ENCODE peak calls at places on chromosomes 16 and 17, in eight cellular contexts. One of them, this sample, is unnamed.

GRCh38 chr16:83813818-83814653 is 6.3 kb downstream of the HSBP1 start:
- DNase-seq in hepatocyte: peak; percentile 37
- DNase-seq in thyroid gland: peak; percentile 54
- DNase-seq in tibial artery: peak; percentile 40
- DNase-seq in endodermal cell: no peak
- DNase-seq in CD4-positive, CD25-positive, alpha-beta regulatory T cell: no peak
- DNase-seq in stomach: no peak
- DNase-seq in small intestine: no peak
- DNase-seq in this sample: no peak

GRCh38 chr17:75822800-75823166 is 21.4 kb downstream of the UNC13D start:
- DNase-seq in stomach: no peak
- DNase-seq in endodermal cell: no peak
- DNase-seq in small intestine: no peak
- DNase-seq in hepatocyte: no peak
- DNase-seq in CD4-positive, CD25-positive, alpha-beta regulatory T cell: no peak
- DNase-seq in thyroid gland: no peak
- DNase-seq in tibial artery: no peak
- DNase-seq in this sample: no peak

GRCh38 chr16:86033016-86033474 is 134.1 kb downstream of the IRF8 start:
- DNase-seq in small intestine: no peak
- DNase-seq in CD4-positive, CD25-positive, alpha-beta regulatory T cell: no peak
- DNase-seq in endodermal cell: peak; percentile 80
- DNase-seq in hepatocyte: no peak
- DNase-seq in tibial artery: peak; percentile 57
- DNase-seq in thyroid gland: peak; percentile 31
- DNase-seq in stomach: no peak
- DNase-seq in this sample: no peak

GRCh38 chr17:15507896-15508295 is 40.5 kb upstream of the CDRT4 start:
- DNase-seq in small intestine: no peak
- DNase-seq in endodermal cell: no peak
- DNase-seq in CD4-positive, CD25-positive, alpha-beta regulatory T cell: no peak
- DNase-seq in tibial artery: no peak
- DNase-seq in hepatocyte: no peak
- DNase-seq in thyroid gland: no peak
- DNase-seq in stomach: no peak
- DNase-seq in this sample: no peak

GRCh38 chr17:58991718-58992331 is 114.9 kb downstream of the TRIM37 start:
- DNase-seq in small intestine: peak; percentile 96
- DNase-seq in hepatocyte: peak; percentile 72
- DNase-seq in tibial artery: no peak
- DNase-seq in stomach: peak; percentile 46
- DNase-seq in thyroid gland: no peak
- DNase-seq in CD4-positive, CD25-positive, alpha-beta regulatory T cell: no peak
- DNase-seq in endodermal cell: no peak
- DNase-seq in this sample: no peak

GRCh38 chr16:10617662-10618420 is 37.4 kb upstream of the EMP2 start:
- DNase-seq in CD4-positive, CD25-positive, alpha-beta regulatory T cell: no peak
- DNase-seq in hepatocyte: no peak
- DNase-seq in small intestine: no peak
- DNase-seq in stomach: no peak
- DNase-seq in thyroid gland: no peak
- DNase-seq in endodermal cell: no peak
- DNase-seq in tibial artery: no peak
- DNase-seq in this sample: no peak

GRCh38 chr16:23081675-23082119 is 67.6 kb downstream of the USP31 start:
- DNase-seq in thyroid gland: no peak
- DNase-seq in small intestine: no peak
- DNase-seq in tibial artery: no peak
- DNase-seq in endodermal cell: no peak
- DNase-seq in CD4-positive, CD25-positive, alpha-beta regulatory T cell: no peak
- DNase-seq in stomach: no peak
- DNase-seq in hepatocyte: peak; percentile 20
- DNase-seq in this sample: no peak

GRCh38 chr17:21283482-21284318 is 811 bp upstream of the MAP2K3 start:
- DNase-seq in small intestine: no peak
- DNase-seq in stomach: peak; percentile 52
- DNase-seq in tibial artery: peak; percentile 87
- DNase-seq in hepatocyte: peak; percentile 54
- DNase-seq in endodermal cell: no peak
- DNase-seq in thyroid gland: no peak
- DNase-seq in CD4-positive, CD25-positive, alpha-beta regulatory T cell: no peak
- DNase-seq in this sample: no peak

GRCh38 chr16:25161753-25162152 is 50.2 kb downstream of the LCMT1 start:
- DNase-seq in tibial artery: no peak
- DNase-seq in hepatocyte: no peak
- DNase-seq in small intestine: no peak
- DNase-seq in CD4-positive, CD25-positive, alpha-beta regulatory T cell: no peak
- DNase-seq in endodermal cell: no peak
- DNase-seq in thyroid gland: no peak
- DNase-seq in stomach: no peak
- DNase-seq in this sample: no peak

GRCh38 chr17:79670537-79671386 is 59.9 kb upstream of the RBFOX3 start:
- DNase-seq in CD4-positive, CD25-positive, alpha-beta regulatory T cell: no peak
- DNase-seq in small intestine: no peak
- DNase-seq in tibial artery: no peak
- DNase-seq in stomach: no peak
- DNase-seq in endodermal cell: no peak
- DNase-seq in hepatocyte: no peak
- DNase-seq in thyroid gland: no peak
- DNase-seq in this sample: no peak

GRCh38 chr17:82896071-82897000 is 56.5 kb upstream of the ZNF750 start:
- DNase-seq in thyroid gland: no peak
- DNase-seq in tibial artery: no peak
- DNase-seq in hepatocyte: no peak
- DNase-seq in CD4-positive, CD25-positive, alpha-beta regulatory T cell: no peak
- DNase-seq in small intestine: no peak
- DNase-seq in stomach: no peak
- DNase-seq in endodermal cell: no peak
- DNase-seq in this sample: no peak

GRCh38 chr17:1304522-1304921 is 25.1 kb downstream of the TRARG1 start:
- DNase-seq in tibial artery: no peak
- DNase-seq in hepatocyte: no peak
- DNase-seq in thyroid gland: no peak
- DNase-seq in stomach: no peak
- DNase-seq in endodermal cell: no peak
- DNase-seq in small intestine: no peak
- DNase-seq in CD4-positive, CD25-positive, alpha-beta regulatory T cell: no peak
- DNase-seq in this sample: no peak

GRCh38 chr16:86396318-86396882 is 113.9 kb upstream of the FOXF1 start:
- DNase-seq in CD4-positive, CD25-positive, alpha-beta regulatory T cell: no peak
- DNase-seq in endodermal cell: no peak
- DNase-seq in tibial artery: no peak
- DNase-seq in stomach: no peak
- DNase-seq in hepatocyte: peak; percentile 60
- DNase-seq in small intestine: no peak
- DNase-seq in thyroid gland: no peak
- DNase-seq in this sample: no peak

GRCh38 chr17:3965123-3965800 is 1.0 kb upstream of the ATP2A3 start:
- DNase-seq in small intestine: peak; percentile 90
- DNase-seq in hepatocyte: peak; percentile 73
- DNase-seq in tibial artery: peak; percentile 77
- DNase-seq in thyroid gland: peak; percentile 64
- DNase-seq in stomach: peak; percentile 83
- DNase-seq in endodermal cell: peak; percentile 95
- DNase-seq in CD4-positive, CD25-positive, alpha-beta regulatory T cell: peak; percentile 55
- DNase-seq in this sample: peak; percentile 78

GRCh38 chr16:75256871-75257343 is 5.5 kb upstream of the BCAR1 start:
- DNase-seq in small intestine: no peak
- DNase-seq in hepatocyte: peak; percentile 72
- DNase-seq in CD4-positive, CD25-positive, alpha-beta regulatory T cell: no peak
- DNase-seq in tibial artery: peak; percentile 72
- DNase-seq in thyroid gland: peak; percentile 38
- DNase-seq in endodermal cell: peak; percentile 64
- DNase-seq in stomach: peak; percentile 32
- DNase-seq in this sample: no peak

GRCh38 chr17:51257150-51258081 is 2.4 kb downstream of the MBTD1 start:
- DNase-seq in stomach: no peak
- DNase-seq in CD4-positive, CD25-positive, alpha-beta regulatory T cell: no peak
- DNase-seq in small intestine: no peak
- DNase-seq in tibial artery: no peak
- DNase-seq in endodermal cell: no peak
- DNase-seq in hepatocyte: no peak
- DNase-seq in thyroid gland: no peak
- DNase-seq in this sample: no peak

GRCh38 chr17:45314761-45315549 is 1.9 kb downstream of the MAP3K14 start:
- DNase-seq in stomach: no peak
- DNase-seq in tibial artery: no peak
- DNase-seq in small intestine: peak; percentile 44
- DNase-seq in CD4-positive, CD25-positive, alpha-beta regulatory T cell: no peak
- DNase-seq in hepatocyte: no peak
- DNase-seq in endodermal cell: no peak
- DNase-seq in thyroid gland: no peak
- DNase-seq in this sample: no peak

GRCh38 chr16:54444851-54445523 is 158.4 kb upstream of the IRX3 start:
- DNase-seq in small intestine: no peak
- DNase-seq in hepatocyte: no peak
- DNase-seq in endodermal cell: no peak
- DNase-seq in stomach: no peak
- DNase-seq in tibial artery: no peak
- DNase-seq in thyroid gland: no peak
- DNase-seq in CD4-positive, CD25-positive, alpha-beta regulatory T cell: no peak
- DNase-seq in this sample: no peak

DNA sequence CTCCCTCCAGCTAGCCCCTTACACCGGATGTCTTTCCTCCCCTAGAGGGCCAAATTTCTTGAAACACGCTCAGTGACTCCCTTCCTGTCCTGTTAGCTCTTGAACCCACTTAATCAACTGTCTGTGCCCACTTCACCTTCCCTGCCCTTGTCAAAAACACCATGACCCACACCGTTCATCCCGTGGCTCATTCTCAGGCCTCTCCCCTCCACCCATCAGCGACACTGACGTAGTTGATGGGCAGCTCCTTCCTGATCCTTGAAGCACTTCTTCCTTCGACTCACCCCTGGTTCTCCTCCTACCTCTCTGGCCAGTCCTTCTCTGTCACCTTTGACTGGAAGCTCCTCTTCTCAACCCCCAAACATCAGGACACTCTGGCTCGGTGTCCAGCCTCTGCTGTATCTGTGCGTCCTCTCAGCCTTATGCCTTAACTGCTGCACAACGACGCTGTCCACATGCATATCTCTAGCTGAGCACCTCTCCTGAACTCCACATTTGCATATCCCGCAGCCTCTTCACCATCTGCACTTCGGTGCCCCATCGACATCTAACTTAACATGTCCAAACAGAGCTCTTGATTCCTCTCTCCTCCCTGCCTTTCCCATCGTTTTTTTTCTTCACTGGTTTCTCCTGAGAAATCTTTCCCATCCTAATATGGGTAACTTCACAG is 39.3 kb upstream of the CCDC182 start:
- DNase-seq in endodermal cell: peak; percentile 51
- DNase-seq in tibial artery: no peak
- DNase-seq in stomach: no peak
- DNase-seq in small intestine: no peak
- DNase-seq in hepatocyte: no peak
- DNase-seq in thyroid gland: no peak
- DNase-seq in CD4-positive, CD25-positive, alpha-beta regulatory T cell: no peak
- DNase-seq in this sample: no peak
- H3K4me1 ChIP-seq in endodermal cell: peaks cover 2% of the 10 kb centered on the region
- H3K4me1 ChIP-seq in tibial artery: peaks cover 6% of the 10 kb centered on the region
- H3K4me1 ChIP-seq in stomach: peaks cover 22% of the 10 kb centered on the region
- H3K4me1 ChIP-seq in small intestine: no peaks in the 10 kb centered on the region
- H3K4me1 ChIP-seq in hepatocyte: no peaks in the 10 kb centered on the region
- H3K4me1 ChIP-seq in thyroid gland: peaks cover 8% of the 10 kb centered on the region
- H3K4me1 ChIP-seq in CD4-positive, CD25-positive, alpha-beta regulatory T cell: peaks cover 7% of the 10 kb centered on the region
- H3K4me1 ChIP-seq in this sample: peaks cover 8% of the 10 kb centered on the region

DNA sequence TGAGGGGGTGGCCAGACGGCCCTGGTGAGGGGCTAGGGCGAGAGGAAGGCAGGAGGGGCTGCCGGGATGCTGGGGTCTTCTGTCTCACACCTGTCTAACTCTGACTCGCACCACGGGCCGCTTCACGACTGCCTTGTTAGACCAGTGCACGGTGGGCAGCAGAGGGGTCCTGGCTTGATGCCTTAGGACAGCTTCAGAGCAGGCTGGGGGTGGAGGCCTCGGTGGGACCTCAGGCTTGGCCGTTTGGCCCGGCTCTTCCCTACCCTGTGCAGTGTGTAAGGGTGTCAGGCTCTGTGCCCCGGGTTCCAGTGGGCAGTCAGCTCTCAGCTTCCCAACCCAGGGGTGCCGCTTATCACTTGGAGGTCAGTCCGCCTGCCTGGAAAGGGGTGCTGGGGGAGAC is 100.7 kb downstream of the OR1D5 start:
- DNase-seq in CD4-positive, CD25-positive, alpha-beta regulatory T cell: no peak
- DNase-seq in thyroid gland: no peak
- DNase-seq in endodermal cell: no peak
- DNase-seq in small intestine: no peak
- DNase-seq in hepatocyte: no peak
- DNase-seq in stomach: no peak
- DNase-seq in tibial artery: peak; percentile 62
- DNase-seq in this sample: no peak
- H3K36me3 ChIP-seq in CD4-positive, CD25-positive, alpha-beta regulatory T cell: peaks cover 22% of the 10 kb centered on the region
- H3K36me3 ChIP-seq in thyroid gland: no peaks in the 10 kb centered on the region
- H3K36me3 ChIP-seq in endodermal cell: no peaks in the 10 kb centered on the region
- H3K36me3 ChIP-seq in small intestine: no peaks in the 10 kb centered on the region
- H3K36me3 ChIP-seq in hepatocyte: no peaks in the 10 kb centered on the region
- H3K36me3 ChIP-seq in stomach: peaks cover 22% of the 10 kb centered on the region
- H3K36me3 ChIP-seq in tibial artery: no peaks in the 10 kb centered on the region
- H3K36me3 ChIP-seq in this sample: no peaks in the 10 kb centered on the region

GRCh38 chr17:37338847-37339246 is 36.9 kb upstream of the C17orf78 start:
- DNase-seq in hepatocyte: no peak
- DNase-seq in small intestine: no peak
- DNase-seq in thyroid gland: no peak
- DNase-seq in tibial artery: no peak
- DNase-seq in endodermal cell: no peak
- DNase-seq in stomach: no peak
- DNase-seq in CD4-positive, CD25-positive, alpha-beta regulatory T cell: no peak
- DNase-seq in this sample: no peak
- H3K27ac ChIP-seq in hepatocyte: peak overlapping the region; percentile 39
- H3K27ac ChIP-seq in small intestine: no peak overlapping the region
- H3K27ac ChIP-seq in thyroid gland: no peak overlapping the region
- H3K27ac ChIP-seq in tibial artery: no peak overlapping the region
- H3K27ac ChIP-seq in endodermal cell: no peak overlapping the region
- H3K27ac ChIP-seq in stomach: no peak overlapping the region
- H3K27ac ChIP-seq in CD4-positive, CD25-positive, alpha-beta regulatory T cell: no peak overlapping the region
- H3K27ac ChIP-seq in this sample: no peak overlapping the region

GRCh38 chr17:81339502-81340296 is 44.6 kb upstream of the SLC38A10 start:
- DNase-seq in CD4-positive, CD25-positive, alpha-beta regulatory T cell: no peak
- DNase-seq in tibial artery: no peak
- DNase-seq in small intestine: peak; percentile 70
- DNase-seq in hepatocyte: peak; percentile 88
- DNase-seq in endodermal cell: peak; percentile 86
- DNase-seq in thyroid gland: no peak
- DNase-seq in stomach: no peak
- DNase-seq in this sample: no peak

GRCh38 chr17:81342700-81343070 is 47.6 kb upstream of the SLC38A10 start:
- DNase-seq in small intestine: no peak
- DNase-seq in CD4-positive, CD25-positive, alpha-beta regulatory T cell: no peak
- DNase-seq in tibial artery: no peak
- DNase-seq in hepatocyte: peak; percentile 50
- DNase-seq in endodermal cell: no peak
- DNase-seq in stomach: no peak
- DNase-seq in thyroid gland: no peak
- DNase-seq in this sample: no peak

GRCh38 chr17:81342062-81342699 is 47.1 kb upstream of the SLC38A10 start:
- DNase-seq in hepatocyte: peak; percentile 25
- DNase-seq in thyroid gland: peak; percentile 31
- DNase-seq in tibial artery: no peak
- DNase-seq in stomach: no peak
- DNase-seq in endodermal cell: peak; percentile 56
- DNase-seq in small intestine: no peak
- DNase-seq in CD4-positive, CD25-positive, alpha-beta regulatory T cell: no peak
- DNase-seq in this sample: no peak

GRCh38 chr17:81340606-81341346 is 45.7 kb upstream of the SLC38A10 start:
- DNase-seq in hepatocyte: peak; percentile 65
- DNase-seq in tibial artery: no peak
- DNase-seq in endodermal cell: peak; percentile 71
- DNase-seq in stomach: no peak
- DNase-seq in small intestine: no peak
- DNase-seq in thyroid gland: peak; percentile 48
- DNase-seq in CD4-positive, CD25-positive, alpha-beta regulatory T cell: no peak
- DNase-seq in this sample: no peak

GRCh38 chr17:81341347-81342061 is 46.4 kb upstream of the SLC38A10 start:
- DNase-seq in CD4-positive, CD25-positive, alpha-beta regulatory T cell: no peak
- DNase-seq in small intestine: no peak
- DNase-seq in endodermal cell: peak; percentile 79
- DNase-seq in tibial artery: no peak
- DNase-seq in stomach: no peak
- DNase-seq in thyroid gland: peak; percentile 37
- DNase-seq in hepatocyte: peak; percentile 58
- DNase-seq in this sample: no peak
- H3K4me1 ChIP-seq in CD4-positive, CD25-positive, alpha-beta regulatory T cell: peaks cover 36% of the 10 kb centered on the region
- H3K4me1 ChIP-seq in small intestine: peaks cover 5% of the 10 kb centered on the region
- H3K4me1 ChIP-seq in endodermal cell: peaks cover 11% of the 10 kb centered on the region
- H3K4me1 ChIP-seq in tibial artery: peaks cover 23% of the 10 kb centered on the region
- H3K4me1 ChIP-seq in stomach: peaks cover 79% of the 10 kb centered on the region
- H3K4me1 ChIP-seq in thyroid gland: peaks cover 46% of the 10 kb centered on the region
- H3K4me1 ChIP-seq in hepatocyte: peaks cover 44% of the 10 kb centered on the region
- H3K4me1 ChIP-seq in this sample: peaks cover 28% of the 10 kb centered on the region

This sample was measured in CD8-positive, alpha-beta memory T cell.